ENCODE peak calls at places on chromosome 11, in nine cellular contexts. W, D, I, C, Q, Y, S, K and L are unnamed samples.

GRCh38 chr11:110960167-110960566 is 247.9 kb upstream of the ARHGAP20 start:
- DNase-seq in C (no peak), D (no peak), W (no peak), Q (no peak), Y (no peak), K (no peak), I (no peak), S (no peak), L (no peak)

GRCh38 chr11:125586618-125587017 is 6.0 kb upstream of the STT3A start:
- DNase-seq in K (no peak), C (no peak), D (no peak), S (no peak), I (no peak), Q (no peak), W (no peak), Y (no peak), L (no peak)

GRCh38 chr11:12889243-12889642 is 119.9 kb upstream of the RASSF10 start:
- DNase-seq in K (peak; percentile 47), D (no peak), S (no peak), W (no peak), Q (peak; percentile 45), I (no peak), Y (peak; percentile 67), C (no peak), L (no peak)

GRCh38 chr11:3001496-3001895 is 9.4 kb upstream of the NAP1L4 start:
- DNase-seq in Q (peak; percentile 8), K (no peak), D (no peak), I (no peak), C (no peak), S (no peak), Y (no peak), W (peak; percentile 84), L (no peak)

GRCh38 chr11:91305402-91305801 is 919.2 kb upstream of the FAT3 start:
- DNase-seq in D (no peak), W (no peak), K (no peak), Y (no peak), C (no peak), I (no peak), Q (no peak), S (no peak), L (no peak)

GRCh38 chr11:43644626-43645299 is 35.8 kb upstream of the HSD17B12 start:
- DNase-seq in D (no peak), W (no peak), Y (peak; percentile 3), S (no peak), K (no peak), Q (no peak), I (no peak), C (no peak), L (no peak)

GRCh38 chr11:45560153-45560934 is 105.1 kb downstream of the CHST1 start:
- DNase-seq in Q (peak; percentile 63), S (no peak), W (no peak), D (no peak), I (no peak), C (no peak), K (no peak), Y (no peak), L (no peak)

GRCh38 chr11:74138572-74138971 is 32.2 kb downstream of the C2CD3 start:
- DNase-seq in D (no peak), W (no peak), Y (peak; percentile 99), I (no peak), Q (peak; percentile 39), K (peak; percentile 97), C (peak; percentile 34), S (peak; percentile 35), L (no peak)

GRCh38 chr11:101331411-101331810 is 201.8 kb upstream of the PGR start:
- DNase-seq in Y (no peak), I (no peak), Q (no peak), K (no peak), S (no peak), D (no peak), W (no peak), C (no peak), L (no peak)

GRCh38 chr11:78138694-78139421 is 568 bp downstream of the ALG8 start:
- DNase-seq in K (peak; percentile 35), I (peak; percentile 0), Q (no peak), Y (peak; percentile 31), C (no peak), S (no peak), W (no peak), D (no peak), L (no peak)

GRCh38 chr11:133711545-133711944 is 133.8 kb downstream of the SPATA19 start:
- DNase-seq in W (no peak), S (no peak), I (no peak), Y (no peak), K (no peak), Q (no peak), C (no peak), D (no peak), L (no peak)

GRCh38 chr11:116534270-116534975 is 238.4 kb downstream of the BUD13 start:
- DNase-seq in I (no peak), D (no peak), C (no peak), W (no peak), S (no peak), Q (no peak), K (no peak), Y (no peak), L (no peak)

GRCh38 chr11:59815754-59816153 is 5.2 kb upstream of the MRPL16 start:
- DNase-seq in D (no peak), Q (no peak), K (no peak), I (no peak), Y (no peak), W (no peak), C (no peak), S (no peak), L (no peak)

GRCh38 chr11:45045692-45046471 is 95.2 kb upstream of the TP53I11 start:
- DNase-seq in K (peak; percentile 68), Y (peak; percentile 50), D (no peak), I (no peak), S (peak; percentile 48), Q (peak; percentile 66), W (peak; percentile 72), C (no peak), L (no peak)

GRCh38 chr11:70761094-70761905 is 363.0 kb downstream of the CTTN start:
- DNase-seq in K (no peak), C (no peak), Y (no peak), W (no peak), S (no peak), Q (no peak), I (no peak), D (no peak), L (no peak)

GRCh38 chr11:118928870-118929495 is 3.3 kb upstream of the BCL9L start:
- DNase-seq in C (peak; percentile 84), K (peak; percentile 31), Y (peak; percentile 41), Q (peak; percentile 44), S (no peak), W (peak; percentile 66), D (peak; percentile 93), I (no peak), L (no peak)

GRCh38 chr11:95076416-95076815 is 9.7 kb downstream of the SRSF8 start:
- DNase-seq in C (no peak), W (no peak), I (no peak), K (peak; percentile 2), Q (no peak), S (peak; percentile 58), Y (peak; percentile 75), D (no peak), L (no peak)

GRCh38 chr11:110452720-110453119 is 23.0 kb downstream of the FDX1 start:
- DNase-seq in W (no peak), Y (no peak), I (no peak), D (no peak), K (no peak), S (no peak), C (no peak), Q (no peak), L (no peak)